ENCODE peak calls at places on chromosomes 12 and 14, in six cellular contexts. One of them, this sample, is unnamed.

GRCh38 chr14:20434701-20435453 is 1.1 kb downstream of the KLHL33 start:
- DNase-seq in testis: peak
- DNase-seq in keratinocyte: no peak
- DNase-seq in A549: no peak
- DNase-seq in neural progenitor cell: no peak
- DNase-seq in thoracic aorta: peak
- DNase-seq in this sample: peak

GRCh38 chr12:95605087-95605486 is 53.8 kb upstream of the USP44 start:
- DNase-seq in thoracic aorta: no peak
- DNase-seq in testis: no peak
- DNase-seq in neural progenitor cell: no peak
- DNase-seq in keratinocyte: no peak
- DNase-seq in A549: peak
- DNase-seq in this sample: no peak

GRCh38 chr14:53850714-53851296 is 105.8 kb downstream of the BMP4 start:
- DNase-seq in A549: peak
- DNase-seq in keratinocyte: no peak
- DNase-seq in testis: no peak
- DNase-seq in thoracic aorta: no peak
- DNase-seq in neural progenitor cell: no peak
- DNase-seq in this sample: no peak

GRCh38 chr14:51807355-51807754 is 53.1 kb upstream of the GNG2 start:
- DNase-seq in testis: no peak
- DNase-seq in thoracic aorta: no peak
- DNase-seq in keratinocyte: no peak
- DNase-seq in A549: no peak
- DNase-seq in neural progenitor cell: no peak
- DNase-seq in this sample: no peak

GRCh38 chr14:88910386-88910785 is 85.9 kb downstream of the TTC8 start:
- DNase-seq in thoracic aorta: no peak
- DNase-seq in keratinocyte: no peak
- DNase-seq in testis: no peak
- DNase-seq in A549: no peak
- DNase-seq in neural progenitor cell: no peak
- DNase-seq in this sample: no peak

GRCh38 chr12:4824415-4824814 is 85.3 kb upstream of the KCNA1 start:
- DNase-seq in keratinocyte: peak
- DNase-seq in neural progenitor cell: no peak
- DNase-seq in A549: peak
- DNase-seq in testis: no peak
- DNase-seq in thoracic aorta: no peak
- DNase-seq in this sample: no peak

GRCh38 chr12:65666876-65667275 is 157.4 kb upstream of the HMGA2 start:
- DNase-seq in thoracic aorta: no peak
- DNase-seq in keratinocyte: no peak
- DNase-seq in A549: no peak
- DNase-seq in testis: no peak
- DNase-seq in neural progenitor cell: no peak
- DNase-seq in this sample: no peak

GRCh38 chr12:1913377-1914115 is 4.9 kb downstream of the CACNA2D4 start:
- DNase-seq in keratinocyte: no peak
- DNase-seq in A549: no peak
- DNase-seq in testis: peak
- DNase-seq in neural progenitor cell: no peak
- DNase-seq in thoracic aorta: no peak
- DNase-seq in this sample: no peak

GRCh38 chr12:79681008-79681590 is 9.7 kb downstream of the PAWR start:
- DNase-seq in thoracic aorta: no peak
- DNase-seq in A549: peak
- DNase-seq in neural progenitor cell: no peak
- DNase-seq in keratinocyte: no peak
- DNase-seq in testis: no peak
- DNase-seq in this sample: no peak

GRCh38 chr12:120909633-120910318 is 5.6 kb upstream of the SPPL3 start:
- DNase-seq in testis: no peak
- DNase-seq in keratinocyte: no peak
- DNase-seq in thoracic aorta: no peak
- DNase-seq in A549: no peak
- DNase-seq in neural progenitor cell: no peak
- DNase-seq in this sample: no peak

GRCh38 chr14:64200170-64200569 is 94.0 kb downstream of the ESR2 start:
- DNase-seq in testis: peak
- DNase-seq in neural progenitor cell: no peak
- DNase-seq in A549: no peak
- DNase-seq in keratinocyte: no peak
- DNase-seq in thoracic aorta: no peak
- DNase-seq in this sample: no peak

GRCh38 chr12:6866920-6867406 is 368 bp upstream of the TPI1 start:
- DNase-seq in thoracic aorta: no peak
- DNase-seq in neural progenitor cell: no peak
- DNase-seq in A549: no peak
- DNase-seq in keratinocyte: no peak
- DNase-seq in testis: no peak
- DNase-seq in this sample: peak

GRCh38 chr12:50224026-50224692 is 57.0 kb upstream of the CERS5 start:
- DNase-seq in testis: no peak
- DNase-seq in keratinocyte: no peak
- DNase-seq in A549: peak
- DNase-seq in neural progenitor cell: peak
- DNase-seq in thoracic aorta: no peak
- DNase-seq in this sample: no peak

DNA sequence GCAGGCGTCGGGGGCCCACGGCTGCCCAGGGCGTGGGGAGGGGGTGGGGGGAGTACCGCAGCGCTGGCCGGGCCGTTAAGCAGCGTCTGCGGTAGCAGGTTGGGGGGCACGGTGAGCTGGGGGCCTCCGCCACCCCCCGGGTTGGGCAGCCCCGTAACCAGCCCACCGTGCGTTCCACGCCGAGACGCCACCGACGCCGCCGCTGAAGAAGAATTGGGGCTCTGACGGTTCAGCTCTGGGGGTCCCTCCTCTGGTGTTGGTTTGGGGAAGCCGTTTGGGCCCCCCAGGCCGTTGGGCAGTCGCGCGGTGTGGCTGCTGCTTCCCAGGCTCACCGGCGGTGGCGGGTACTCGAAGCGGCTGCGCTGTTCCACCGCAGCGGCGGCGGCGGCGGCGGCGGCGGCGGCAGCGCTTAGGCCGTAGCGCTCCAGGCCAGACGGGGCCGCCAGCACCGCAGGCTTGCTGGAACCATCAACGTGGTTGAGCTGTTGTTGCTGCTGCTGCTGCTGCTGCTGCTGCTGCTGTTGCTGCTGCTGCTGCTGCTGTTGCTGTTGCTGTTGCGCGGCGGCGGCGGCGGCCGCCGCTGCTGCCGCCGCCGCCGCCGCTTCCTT is 1.5 kb downstream of the IRF2BPL start:
- DNase-seq in A549: peak
- DNase-seq in keratinocyte: no peak
- DNase-seq in neural progenitor cell: peak
- DNase-seq in testis: no peak
- DNase-seq in thoracic aorta: no peak
- DNase-seq in this sample: no peak
- TF ChIP-seq CTCF in A549: no peak
- TF ChIP-seq CTCF in keratinocyte: no peak
- TF ChIP-seq CTCF in neural progenitor cell: no peak
- TF ChIP-seq CTCF in testis: no peak
- TF ChIP-seq CTCF in thoracic aorta: peak
- TF ChIP-seq CTCF in this sample: no peak

DNA sequence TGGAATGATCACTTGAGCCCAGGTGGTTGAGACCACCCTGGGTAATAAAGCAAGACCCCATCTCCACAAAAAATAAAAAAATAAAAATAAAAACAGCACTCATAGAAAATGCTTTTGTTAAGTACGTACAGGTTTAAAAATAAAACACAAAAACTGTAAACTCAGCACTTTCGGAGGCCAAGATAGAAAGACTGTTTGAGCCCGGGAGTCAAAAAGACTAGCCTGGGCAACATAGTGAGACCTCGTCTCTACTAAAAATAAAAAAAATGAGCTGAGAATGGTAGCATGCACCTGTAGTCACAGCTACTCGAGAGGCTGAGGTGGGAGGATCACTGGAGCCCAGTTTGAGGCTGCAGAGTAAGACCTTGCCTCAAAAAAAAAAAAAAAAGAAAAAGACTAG is 7.5 kb downstream of the ATP6V1D start:
- DNase-seq in neural progenitor cell: no peak
- DNase-seq in testis: no peak
- DNase-seq in thoracic aorta: no peak
- DNase-seq in keratinocyte: no peak
- DNase-seq in A549: no peak
- DNase-seq in this sample: no peak
- H3K4me3 ChIP-seq in neural progenitor cell: no peak
- H3K4me3 ChIP-seq in testis: no peak
- H3K4me3 ChIP-seq in thoracic aorta: no peak
- H3K4me3 ChIP-seq in keratinocyte: no peak
- H3K4me3 ChIP-seq in A549: no peak
- H3K4me3 ChIP-seq in this sample: no peak

GRCh38 chr14:55975281-55975905 is 142.8 kb upstream of the PELI2 start:
- DNase-seq in testis: no peak
- DNase-seq in keratinocyte: no peak
- DNase-seq in neural progenitor cell: no peak
- DNase-seq in thoracic aorta: no peak
- DNase-seq in A549: no peak
- DNase-seq in this sample: no peak
- H3K27ac ChIP-seq in testis: no peak
- H3K27ac ChIP-seq in keratinocyte: no peak
- H3K27ac ChIP-seq in neural progenitor cell: no peak
- H3K27ac ChIP-seq in thoracic aorta: no peak
- H3K27ac ChIP-seq in A549: no peak
- H3K27ac ChIP-seq in this sample: no peak

GRCh38 chr12:13024151-13024946 is 19.8 kb upstream of the FAM234B start:
- DNase-seq in A549: peak
- DNase-seq in neural progenitor cell: peak
- DNase-seq in keratinocyte: no peak
- DNase-seq in thoracic aorta: no peak
- DNase-seq in testis: peak
- DNase-seq in this sample: peak
- TF ChIP-seq CTCF in A549: peak
- TF ChIP-seq CTCF in neural progenitor cell: peak
- TF ChIP-seq CTCF in keratinocyte: peak
- TF ChIP-seq CTCF in thoracic aorta: peak
- TF ChIP-seq CTCF in testis: peak
- TF ChIP-seq CTCF in this sample: peak